ENCODE peak calls at places on chromosome 1, in eight cellular contexts. One of them, this sample, is unnamed.

GRCh38 chr1:218486108-218486507 is 141.0 kb downstream of the TGFB2 start:
- DNase-seq in colonic mucosa: no peak
- DNase-seq in cardiac muscle cell: no peak
- DNase-seq in sigmoid colon: no peak
- DNase-seq in body of pancreas: no peak
- DNase-seq in PC-3: peak
- DNase-seq in dorsolateral prefrontal cortex: no peak
- DNase-seq in LNCaP clone FGC: no peak
- DNase-seq in this sample: no peak

GRCh38 chr1:212328248-212328647 is 43.0 kb downstream of the PPP2R5A start:
- DNase-seq in cardiac muscle cell: peak
- DNase-seq in LNCaP clone FGC: no peak
- DNase-seq in colonic mucosa: no peak
- DNase-seq in PC-3: no peak
- DNase-seq in sigmoid colon: no peak
- DNase-seq in body of pancreas: no peak
- DNase-seq in dorsolateral prefrontal cortex: no peak
- DNase-seq in this sample: no peak

GRCh38 chr1:68121536-68121935 is 71.1 kb upstream of the DIRAS3 start:
- DNase-seq in dorsolateral prefrontal cortex: no peak
- DNase-seq in body of pancreas: no peak
- DNase-seq in PC-3: peak
- DNase-seq in LNCaP clone FGC: no peak
- DNase-seq in colonic mucosa: no peak
- DNase-seq in cardiac muscle cell: peak
- DNase-seq in sigmoid colon: no peak
- DNase-seq in this sample: no peak

GRCh38 chr1:11176081-11176706 is 13.0 kb upstream of the ANGPTL7 start:
- DNase-seq in sigmoid colon: no peak
- DNase-seq in LNCaP clone FGC: no peak
- DNase-seq in colonic mucosa: no peak
- DNase-seq in cardiac muscle cell: no peak
- DNase-seq in body of pancreas: no peak
- DNase-seq in PC-3: no peak
- DNase-seq in dorsolateral prefrontal cortex: no peak
- DNase-seq in this sample: no peak

GRCh38 chr1:220300442-220301121 is 28.3 kb upstream of the RAB3GAP2 start:
- DNase-seq in LNCaP clone FGC: peak
- DNase-seq in dorsolateral prefrontal cortex: peak
- DNase-seq in body of pancreas: peak
- DNase-seq in PC-3: peak
- DNase-seq in cardiac muscle cell: peak
- DNase-seq in sigmoid colon: peak
- DNase-seq in colonic mucosa: peak
- DNase-seq in this sample: peak

GRCh38 chr1:205335692-205336091 is 14.1 kb upstream of the NUAK2 start:
- DNase-seq in colonic mucosa: peak
- DNase-seq in cardiac muscle cell: peak
- DNase-seq in sigmoid colon: peak
- DNase-seq in body of pancreas: peak
- DNase-seq in dorsolateral prefrontal cortex: peak
- DNase-seq in LNCaP clone FGC: peak
- DNase-seq in PC-3: peak
- DNase-seq in this sample: peak

GRCh38 chr1:116769561-116769977 is 15.3 kb downstream of the CD2 start:
- DNase-seq in dorsolateral prefrontal cortex: no peak
- DNase-seq in colonic mucosa: no peak
- DNase-seq in PC-3: peak
- DNase-seq in body of pancreas: peak
- DNase-seq in sigmoid colon: no peak
- DNase-seq in cardiac muscle cell: peak
- DNase-seq in LNCaP clone FGC: no peak
- DNase-seq in this sample: no peak

GRCh38 chr1:16155537-16156410 is at the start of gene EPHA2:
- DNase-seq in colonic mucosa: peak
- DNase-seq in cardiac muscle cell: peak
- DNase-seq in PC-3: peak
- DNase-seq in body of pancreas: peak
- DNase-seq in LNCaP clone FGC: no peak
- DNase-seq in sigmoid colon: peak
- DNase-seq in dorsolateral prefrontal cortex: peak
- DNase-seq in this sample: peak

GRCh38 chr1:15848929-15849774 is 1.6 kb downstream of the SPEN start:
- DNase-seq in body of pancreas: peak
- DNase-seq in LNCaP clone FGC: peak
- DNase-seq in PC-3: peak
- DNase-seq in cardiac muscle cell: peak
- DNase-seq in dorsolateral prefrontal cortex: peak
- DNase-seq in colonic mucosa: peak
- DNase-seq in sigmoid colon: peak
- DNase-seq in this sample: peak

GRCh38 chr1:206593351-206593925 is 18.8 kb downstream of the EIF2D start:
- DNase-seq in sigmoid colon: no peak
- DNase-seq in colonic mucosa: no peak
- DNase-seq in PC-3: no peak
- DNase-seq in cardiac muscle cell: no peak
- DNase-seq in dorsolateral prefrontal cortex: no peak
- DNase-seq in body of pancreas: no peak
- DNase-seq in LNCaP clone FGC: no peak
- DNase-seq in this sample: no peak

GRCh38 chr1:202968351-202968750 is 1.3 kb upstream of the CYB5R1 start:
- DNase-seq in dorsolateral prefrontal cortex: no peak
- DNase-seq in cardiac muscle cell: no peak
- DNase-seq in colonic mucosa: no peak
- DNase-seq in sigmoid colon: no peak
- DNase-seq in LNCaP clone FGC: no peak
- DNase-seq in body of pancreas: no peak
- DNase-seq in PC-3: no peak
- DNase-seq in this sample: no peak
- H3K4me3 ChIP-seq in dorsolateral prefrontal cortex: peak
- H3K4me3 ChIP-seq in cardiac muscle cell: peak
- H3K4me3 ChIP-seq in colonic mucosa: no peak
- H3K4me3 ChIP-seq in sigmoid colon: no peak
- H3K4me3 ChIP-seq in LNCaP clone FGC: no peak
- H3K4me3 ChIP-seq in body of pancreas: no peak
- H3K4me3 ChIP-seq in PC-3: no peak
- H3K4me3 ChIP-seq in this sample: no peak

DNA sequence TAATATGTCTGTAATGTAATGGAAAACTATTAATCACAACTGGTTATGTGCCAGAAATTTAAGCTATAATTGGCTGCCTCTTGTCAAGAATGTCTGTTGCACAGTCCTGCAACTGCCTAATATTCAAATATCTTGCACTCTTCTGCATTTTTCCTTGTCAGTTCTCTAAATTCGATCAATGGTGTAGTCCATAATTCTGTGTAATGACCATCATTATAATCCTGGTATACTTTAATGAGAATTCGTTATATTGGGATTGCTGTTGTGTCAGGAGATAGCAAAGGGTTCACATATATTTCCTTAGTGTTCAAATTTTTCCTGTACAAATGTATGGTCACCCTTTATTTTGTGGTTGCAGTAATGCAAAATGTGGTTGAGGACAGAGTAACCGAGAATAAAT is 4.8 kb downstream of the NTNG1 start:
- DNase-seq in sigmoid colon: no peak
- DNase-seq in body of pancreas: no peak
- DNase-seq in dorsolateral prefrontal cortex: no peak
- DNase-seq in LNCaP clone FGC: no peak
- DNase-seq in cardiac muscle cell: no peak
- DNase-seq in colonic mucosa: no peak
- DNase-seq in PC-3: no peak
- DNase-seq in this sample: no peak
- H3K4me3 ChIP-seq in sigmoid colon: no peak
- H3K4me3 ChIP-seq in body of pancreas: no peak
- H3K4me3 ChIP-seq in dorsolateral prefrontal cortex: no peak
- H3K4me3 ChIP-seq in LNCaP clone FGC: no peak
- H3K4me3 ChIP-seq in cardiac muscle cell: no peak
- H3K4me3 ChIP-seq in colonic mucosa: no peak
- H3K4me3 ChIP-seq in PC-3: no peak
- H3K4me3 ChIP-seq in this sample: no peak

GRCh38 chr1:107056426-107057196 is at the start of gene PRMT6:
- DNase-seq in cardiac muscle cell: peak
- DNase-seq in LNCaP clone FGC: peak
- DNase-seq in body of pancreas: peak
- DNase-seq in sigmoid colon: peak
- DNase-seq in PC-3: peak
- DNase-seq in dorsolateral prefrontal cortex: peak
- DNase-seq in colonic mucosa: peak
- DNase-seq in this sample: peak

GRCh38 chr1:107057197-107058133 is 991 bp downstream of the PRMT6 start:
- DNase-seq in colonic mucosa: peak
- DNase-seq in cardiac muscle cell: peak
- DNase-seq in body of pancreas: peak
- DNase-seq in dorsolateral prefrontal cortex: peak
- DNase-seq in PC-3: peak
- DNase-seq in LNCaP clone FGC: peak
- DNase-seq in sigmoid colon: peak
- DNase-seq in this sample: peak

GRCh38 chr1:107061886-107062285 is 5.4 kb downstream of the PRMT6 start:
- DNase-seq in sigmoid colon: no peak
- DNase-seq in dorsolateral prefrontal cortex: no peak
- DNase-seq in cardiac muscle cell: no peak
- DNase-seq in colonic mucosa: no peak
- DNase-seq in PC-3: no peak
- DNase-seq in LNCaP clone FGC: no peak
- DNase-seq in body of pancreas: no peak
- DNase-seq in this sample: no peak

DNA sequence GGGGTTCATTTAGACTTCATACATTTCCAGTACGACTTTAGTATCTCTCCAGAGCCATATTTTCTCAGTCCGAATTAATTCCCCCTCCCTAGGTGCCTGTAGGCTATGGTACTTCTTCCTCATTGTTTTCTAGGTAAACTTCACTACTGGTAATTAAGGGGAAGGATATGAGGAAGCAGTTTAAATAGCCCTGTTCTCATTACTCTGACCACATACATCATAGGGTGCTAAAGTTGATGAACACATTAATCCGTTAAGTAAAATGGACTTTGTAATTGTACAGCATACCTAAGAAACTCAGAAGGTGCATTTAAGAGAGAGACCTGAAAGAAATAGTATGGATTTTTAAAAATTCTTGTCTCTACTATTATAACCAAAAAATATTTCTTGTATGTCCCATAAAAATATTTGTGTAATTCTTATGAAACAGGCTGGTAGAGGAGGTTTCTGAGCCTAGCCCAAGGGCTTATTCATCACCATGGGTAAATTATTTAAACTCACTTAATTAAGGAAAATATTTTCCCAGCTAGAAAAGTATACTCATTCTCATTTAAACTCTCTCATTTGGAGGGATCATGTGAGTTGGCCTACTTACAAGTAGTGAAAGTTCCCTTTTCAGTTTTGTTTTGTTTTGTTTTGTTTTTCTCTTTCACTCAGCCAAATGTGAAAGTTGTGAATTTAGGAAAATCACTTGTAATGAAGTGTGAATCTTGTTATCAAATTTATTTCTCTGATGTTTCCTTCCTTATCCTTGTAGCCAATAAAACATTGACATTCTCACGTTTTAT is 2.0 kb downstream of the PRMT6 start:
- DNase-seq in body of pancreas: no peak
- DNase-seq in dorsolateral prefrontal cortex: no peak
- DNase-seq in PC-3: no peak
- DNase-seq in cardiac muscle cell: no peak
- DNase-seq in LNCaP clone FGC: no peak
- DNase-seq in colonic mucosa: no peak
- DNase-seq in sigmoid colon: no peak
- DNase-seq in this sample: no peak
- H3K4me3 ChIP-seq in body of pancreas: no peak
- H3K4me3 ChIP-seq in dorsolateral prefrontal cortex: peak
- H3K4me3 ChIP-seq in PC-3: peak
- H3K4me3 ChIP-seq in cardiac muscle cell: no peak
- H3K4me3 ChIP-seq in LNCaP clone FGC: no peak
- H3K4me3 ChIP-seq in colonic mucosa: no peak
- H3K4me3 ChIP-seq in sigmoid colon: no peak
- H3K4me3 ChIP-seq in this sample: peak

GRCh38 chr1:50422675-50422945 is 633 bp downstream of the DMRTA2 start:
- DNase-seq in colonic mucosa: no peak
- DNase-seq in PC-3: no peak
- DNase-seq in cardiac muscle cell: no peak
- DNase-seq in body of pancreas: no peak
- DNase-seq in sigmoid colon: no peak
- DNase-seq in dorsolateral prefrontal cortex: no peak
- DNase-seq in LNCaP clone FGC: no peak
- DNase-seq in this sample: no peak

GRCh38 chr1:50424045-50424939 is 1.0 kb upstream of the DMRTA2 start:
- DNase-seq in dorsolateral prefrontal cortex: no peak
- DNase-seq in PC-3: no peak
- DNase-seq in body of pancreas: no peak
- DNase-seq in colonic mucosa: no peak
- DNase-seq in sigmoid colon: no peak
- DNase-seq in LNCaP clone FGC: no peak
- DNase-seq in cardiac muscle cell: no peak
- DNase-seq in this sample: peak

GRCh38 chr1:50422946-50423669 is at the start of gene DMRTA2:
- DNase-seq in sigmoid colon: no peak
- DNase-seq in LNCaP clone FGC: no peak
- DNase-seq in colonic mucosa: no peak
- DNase-seq in body of pancreas: no peak
- DNase-seq in dorsolateral prefrontal cortex: no peak
- DNase-seq in cardiac muscle cell: peak
- DNase-seq in PC-3: no peak
- DNase-seq in this sample: peak

GRCh38 chr1:50424940-50425375 is 1.7 kb upstream of the DMRTA2 start:
- DNase-seq in colonic mucosa: no peak
- DNase-seq in PC-3: no peak
- DNase-seq in body of pancreas: no peak
- DNase-seq in cardiac muscle cell: no peak
- DNase-seq in dorsolateral prefrontal cortex: no peak
- DNase-seq in LNCaP clone FGC: no peak
- DNase-seq in sigmoid colon: no peak
- DNase-seq in this sample: peak

DNA sequence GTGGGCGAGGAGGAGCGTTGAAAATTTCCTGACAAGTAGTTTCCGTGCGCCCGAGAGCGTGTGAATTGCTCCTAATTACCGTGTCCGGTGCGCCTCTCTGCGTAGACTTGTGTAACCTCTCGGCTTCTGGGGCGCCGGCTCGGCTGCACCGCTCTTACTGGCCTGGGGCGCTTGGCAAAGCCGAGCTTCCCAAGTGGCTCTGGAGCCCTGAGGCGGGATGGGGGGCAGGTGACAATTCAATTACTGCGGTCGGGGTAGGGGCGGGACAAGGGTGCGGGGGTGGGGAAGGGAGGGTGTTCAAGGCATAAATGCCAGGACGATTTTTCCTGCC is 392 bp upstream of the DMRTA2 start:
- DNase-seq in dorsolateral prefrontal cortex: no peak
- DNase-seq in LNCaP clone FGC: no peak
- DNase-seq in sigmoid colon: no peak
- DNase-seq in PC-3: no peak
- DNase-seq in cardiac muscle cell: peak
- DNase-seq in colonic mucosa: no peak
- DNase-seq in body of pancreas: no peak
- DNase-seq in this sample: peak
- H3K4me3 ChIP-seq in dorsolateral prefrontal cortex: peak
- H3K4me3 ChIP-seq in LNCaP clone FGC: no peak
- H3K4me3 ChIP-seq in sigmoid colon: no peak
- H3K4me3 ChIP-seq in PC-3: no peak
- H3K4me3 ChIP-seq in cardiac muscle cell: peak
- H3K4me3 ChIP-seq in colonic mucosa: peak
- H3K4me3 ChIP-seq in body of pancreas: no peak
- H3K4me3 ChIP-seq in this sample: peak

GRCh38 chr1:57336793-57337192 is 87.1 kb downstream of the DAB1 start:
- DNase-seq in cardiac muscle cell: no peak
- DNase-seq in colonic mucosa: no peak
- DNase-seq in sigmoid colon: no peak
- DNase-seq in body of pancreas: no peak
- DNase-seq in dorsolateral prefrontal cortex: no peak
- DNase-seq in LNCaP clone FGC: no peak
- DNase-seq in PC-3: no peak
- DNase-seq in this sample: no peak
- H3K4me3 ChIP-seq in cardiac muscle cell: no peak
- H3K4me3 ChIP-seq in colonic mucosa: no peak
- H3K4me3 ChIP-seq in sigmoid colon: no peak
- H3K4me3 ChIP-seq in body of pancreas: no peak
- H3K4me3 ChIP-seq in dorsolateral prefrontal cortex: no peak
- H3K4me3 ChIP-seq in LNCaP clone FGC: no peak
- H3K4me3 ChIP-seq in PC-3: no peak
- H3K4me3 ChIP-seq in this sample: no peak